ENCODE peak calls at places on chromosome 4, in seven cellular contexts. G is pons, K is bronchial epithelial cell, S is kidney tubule cell, Z is right lobe of liver, I is stromal cell of bone marrow, A is NCI-H510A treated with DMSO at 0.1 percent for 48 hours. O is an unnamed sample.

GRCh38 chr4:789571-790465 is 36.1 kb downstream of the CPLX1 start:
- DNase-seq in K (no peak), G (no peak), A (no peak), Z (peak; percentile 59), S (no peak), I (no peak), O (no peak)

GRCh38 chr4:126627255-126627654 is 1005.5 kb upstream of the INTU start:
- DNase-seq in S (peak; percentile 4), K (peak; percentile 42), Z (no peak), G (no peak), A (no peak), I (no peak), O (no peak)

GRCh38 chr4:129526812-129527211 is 430.9 kb downstream of the C4orf33 start:
- DNase-seq in G (no peak), A (no peak), K (peak; percentile 41), S (no peak), I (peak; percentile 7), Z (no peak), O (no peak)

GRCh38 chr4:54232151-54232688 is 3.1 kb downstream of the PDGFRA start:
- DNase-seq in Z (no peak), I (no peak), A (no peak), K (no peak), S (no peak), G (no peak), O (no peak)

GRCh38 chr4:52873861-52874343 is 11.8 kb downstream of the RASL11B start:
- DNase-seq in K (no peak), A (no peak), S (peak; percentile 30), Z (no peak), I (no peak), G (no peak), O (no peak)

GRCh38 chr4:180799798-180800197 is 1443.4 kb upstream of the TENM3 start:
- DNase-seq in A (no peak), S (no peak), I (no peak), K (no peak), Z (no peak), G (no peak), O (no peak)

GRCh38 chr4:41507292-41507933 is 30.5 kb upstream of the LIMCH1 start:
- DNase-seq in Z (no peak), I (peak; percentile 3), G (no peak), A (no peak), K (peak; percentile 28), S (peak; percentile 35), O (no peak)

GRCh38 chr4:148618856-148619255 is 176.6 kb upstream of the NR3C2 start:
- DNase-seq in Z (no peak), I (no peak), A (no peak), K (peak; percentile 33), S (peak; percentile 39), G (no peak), O (no peak)

GRCh38 chr4:86818845-86819244 is 30.3 kb downstream of the SLC10A6 start:
- DNase-seq in S (peak; percentile 43), G (no peak), I (no peak), K (no peak), Z (no peak), A (no peak), O (no peak)

GRCh38 chr4:29970626-29971025 is 749.5 kb upstream of the PCDH7 start:
- DNase-seq in A (no peak), I (no peak), S (no peak), Z (no peak), K (peak; percentile 41), G (no peak), O (no peak)

GRCh38 chr4:147351083-147351787 is 129.7 kb upstream of the EDNRA start:
- DNase-seq in K (peak; percentile 68), I (no peak), G (no peak), S (no peak), A (no peak), Z (no peak), O (no peak)

GRCh38 chr4:24809376-24809775 is 14.0 kb downstream of the SOD3 start:
- DNase-seq in A (no peak), Z (no peak), S (no peak), K (no peak), G (no peak), I (no peak), O (no peak)

GRCh38 chr4:52045028-52045427 is 6.1 kb upstream of the SPATA18 start:
- DNase-seq in A (no peak), Z (no peak), S (no peak), I (no peak), K (no peak), G (no peak), O (no peak)

GRCh38 chr4:186724861-186725419 is 1.3 kb upstream of the FAT1 start:
- DNase-seq in K (no peak), Z (no peak), G (peak; percentile 45), S (peak; percentile 63), I (no peak), A (no peak), O (no peak)

O was measured in hippocampal formation.